ENCODE peak calls at places on chromosomes 2 and 18, in four cellular contexts. One of them, this sample, is unnamed.

GRCh38 chr2:126616606-126617069 is 39.3 kb upstream of the GYPC start:
- DNase-seq in GM23338: no peak
- DNase-seq in fibroblast of the aortic adventitia: no peak
- DNase-seq in GM13977: no peak
- DNase-seq in this sample: no peak

GRCh38 chr2:226137201-226137811 is 662.3 kb downstream of the IRS1 start:
- DNase-seq in GM23338: no peak
- DNase-seq in fibroblast of the aortic adventitia: peak; percentile 53
- DNase-seq in GM13977: no peak
- DNase-seq in this sample: no peak

GRCh38 chr2:72887032-72887835 is at the start of gene SPR:
- DNase-seq in GM23338: peak; percentile 73
- DNase-seq in fibroblast of the aortic adventitia: peak; percentile 45
- DNase-seq in GM13977: peak; percentile 82
- DNase-seq in this sample: peak; percentile 82

GRCh38 chr2:24494415-24494814 is 3.4 kb downstream of the NCOA1 start:
- DNase-seq in GM23338: no peak
- DNase-seq in fibroblast of the aortic adventitia: no peak
- DNase-seq in GM13977: no peak
- DNase-seq in this sample: no peak

GRCh38 chr2:6864251-6864758 is 1.4 kb downstream of the CMPK2 start:
- DNase-seq in GM23338: no peak
- DNase-seq in fibroblast of the aortic adventitia: no peak
- DNase-seq in GM13977: peak; percentile 12
- DNase-seq in this sample: no peak

GRCh38 chr2:63926800-63927199 is 85.1 kb downstream of the UGP2 start:
- DNase-seq in GM23338: peak; percentile 23
- DNase-seq in fibroblast of the aortic adventitia: no peak
- DNase-seq in GM13977: no peak
- DNase-seq in this sample: no peak

GRCh38 chr2:25982273-25982967 is at the start of gene KIF3C:
- DNase-seq in GM23338: peak; percentile 97
- DNase-seq in fibroblast of the aortic adventitia: peak; percentile 59
- DNase-seq in GM13977: peak; percentile 86
- DNase-seq in this sample: peak; percentile 83

GRCh38 chr2:236668531-236668969 is 98.9 kb downstream of the ACKR3 start:
- DNase-seq in GM23338: no peak
- DNase-seq in fibroblast of the aortic adventitia: no peak
- DNase-seq in GM13977: no peak
- DNase-seq in this sample: no peak

GRCh38 chr18:63831080-63831788 is 56.0 kb downstream of the SERPINB7 start:
- DNase-seq in GM23338: no peak
- DNase-seq in fibroblast of the aortic adventitia: no peak
- DNase-seq in GM13977: peak; percentile 13
- DNase-seq in this sample: peak; percentile 19

GRCh38 chr2:170817247-170817998 is 736 bp downstream of the GAD1 start:
- DNase-seq in GM23338: peak; percentile 57
- DNase-seq in fibroblast of the aortic adventitia: peak; percentile 29
- DNase-seq in GM13977: peak; percentile 51
- DNase-seq in this sample: peak; percentile 40

GRCh38 chr2:15050483-15050882 is 418.0 kb downstream of the LRATD1 start:
- DNase-seq in GM23338: no peak
- DNase-seq in fibroblast of the aortic adventitia: no peak
- DNase-seq in GM13977: no peak
- DNase-seq in this sample: no peak

GRCh38 chr2:99488999-99489757 is 639 bp downstream of the REV1 start:
- DNase-seq in GM23338: peak; percentile 62
- DNase-seq in fibroblast of the aortic adventitia: peak; percentile 43
- DNase-seq in GM13977: peak; percentile 84
- DNase-seq in this sample: peak; percentile 85

GRCh38 chr2:104897515-104898184 is 43.7 kb downstream of the POU3F3 start:
- DNase-seq in GM23338: no peak
- DNase-seq in fibroblast of the aortic adventitia: peak; percentile 2
- DNase-seq in GM13977: no peak
- DNase-seq in this sample: no peak

GRCh38 chr18:9565407-9565806 is 49.0 kb downstream of the PPP4R1 start:
- DNase-seq in GM23338: no peak
- DNase-seq in fibroblast of the aortic adventitia: no peak
- DNase-seq in GM13977: no peak
- DNase-seq in this sample: no peak

GRCh38 chr2:118945921-118946320 is 3.9 kb downstream of the MARCO start:
- DNase-seq in GM23338: no peak
- DNase-seq in fibroblast of the aortic adventitia: no peak
- DNase-seq in GM13977: no peak
- DNase-seq in this sample: no peak

GRCh38 chr2:128594953-128595677 is 276.4 kb upstream of the HS6ST1 start:
- DNase-seq in GM23338: no peak
- DNase-seq in fibroblast of the aortic adventitia: no peak
- DNase-seq in GM13977: no peak
- DNase-seq in this sample: no peak

GRCh38 chr2:236848467-236848866 is 237.2 kb upstream of the COPS8 start:
- DNase-seq in GM23338: peak; percentile 31
- DNase-seq in fibroblast of the aortic adventitia: no peak
- DNase-seq in GM13977: no peak
- DNase-seq in this sample: no peak

GRCh38 chr2:66477125-66477842 is 42.4 kb downstream of the MEIS1 start:
- DNase-seq in GM23338: no peak
- DNase-seq in fibroblast of the aortic adventitia: peak; percentile 51
- DNase-seq in GM13977: no peak
- DNase-seq in this sample: no peak

GRCh38 chr18:46010676-46011075 is 43.5 kb upstream of the EPG5 start:
- DNase-seq in GM23338: no peak
- DNase-seq in fibroblast of the aortic adventitia: no peak
- DNase-seq in GM13977: no peak
- DNase-seq in this sample: no peak

GRCh38 chr2:12796617-12797016 is 79.9 kb downstream of the TRIB2 start:
- DNase-seq in GM23338: no peak
- DNase-seq in fibroblast of the aortic adventitia: no peak
- DNase-seq in GM13977: no peak
- DNase-seq in this sample: no peak

GRCh38 chr2:69011611-69012157 is 1.3 kb upstream of the ANTXR1 start:
- DNase-seq in GM23338: peak; percentile 24
- DNase-seq in fibroblast of the aortic adventitia: no peak
- DNase-seq in GM13977: no peak
- DNase-seq in this sample: no peak

GRCh38 chr2:66982766-66983165 is 414.4 kb upstream of the ETAA1 start:
- DNase-seq in GM23338: no peak
- DNase-seq in fibroblast of the aortic adventitia: peak; percentile 19
- DNase-seq in GM13977: no peak
- DNase-seq in this sample: no peak

GRCh38 chr2:118032169-118033013 is 18.5 kb upstream of the CCDC93 start:
- DNase-seq in GM23338: peak; percentile 73
- DNase-seq in fibroblast of the aortic adventitia: peak; percentile 57
- DNase-seq in GM13977: peak; percentile 54
- DNase-seq in this sample: peak; percentile 49

GRCh38 chr2:86274918-86275275 is 62.5 kb downstream of the REEP1 start:
- DNase-seq in GM23338: no peak
- DNase-seq in fibroblast of the aortic adventitia: peak; percentile 21
- DNase-seq in GM13977: peak; percentile 46
- DNase-seq in this sample: peak; percentile 42

GRCh38 chr2:3536682-3537632 is 17.6 kb upstream of the ADI1 start:
- DNase-seq in GM23338: peak; percentile 83
- DNase-seq in fibroblast of the aortic adventitia: peak; percentile 57
- DNase-seq in GM13977: no peak
- DNase-seq in this sample: peak; percentile 61

GRCh38 chr2:201707753-201708152 is 9.3 kb upstream of the MPP4 start:
- DNase-seq in GM23338: no peak
- DNase-seq in fibroblast of the aortic adventitia: peak; percentile 81
- DNase-seq in GM13977: no peak
- DNase-seq in this sample: no peak
- TF ChIP-seq CTCF in GM23338: no peak
- TF ChIP-seq CTCF in fibroblast of the aortic adventitia: peak; percentile 57
- TF ChIP-seq CTCF in GM13977: no peak
- TF ChIP-seq CTCF in this sample: no peak

GRCh38 chr18:57586243-57587049 is at the start of gene FECH:
- DNase-seq in GM23338: peak; percentile 63
- DNase-seq in fibroblast of the aortic adventitia: peak; percentile 67
- DNase-seq in GM13977: peak; percentile 89
- DNase-seq in this sample: peak; percentile 91
- TF ChIP-seq CTCF in GM23338: no peak
- TF ChIP-seq CTCF in fibroblast of the aortic adventitia: no peak
- TF ChIP-seq CTCF in GM13977: no peak
- TF ChIP-seq CTCF in this sample: no peak

DNA sequence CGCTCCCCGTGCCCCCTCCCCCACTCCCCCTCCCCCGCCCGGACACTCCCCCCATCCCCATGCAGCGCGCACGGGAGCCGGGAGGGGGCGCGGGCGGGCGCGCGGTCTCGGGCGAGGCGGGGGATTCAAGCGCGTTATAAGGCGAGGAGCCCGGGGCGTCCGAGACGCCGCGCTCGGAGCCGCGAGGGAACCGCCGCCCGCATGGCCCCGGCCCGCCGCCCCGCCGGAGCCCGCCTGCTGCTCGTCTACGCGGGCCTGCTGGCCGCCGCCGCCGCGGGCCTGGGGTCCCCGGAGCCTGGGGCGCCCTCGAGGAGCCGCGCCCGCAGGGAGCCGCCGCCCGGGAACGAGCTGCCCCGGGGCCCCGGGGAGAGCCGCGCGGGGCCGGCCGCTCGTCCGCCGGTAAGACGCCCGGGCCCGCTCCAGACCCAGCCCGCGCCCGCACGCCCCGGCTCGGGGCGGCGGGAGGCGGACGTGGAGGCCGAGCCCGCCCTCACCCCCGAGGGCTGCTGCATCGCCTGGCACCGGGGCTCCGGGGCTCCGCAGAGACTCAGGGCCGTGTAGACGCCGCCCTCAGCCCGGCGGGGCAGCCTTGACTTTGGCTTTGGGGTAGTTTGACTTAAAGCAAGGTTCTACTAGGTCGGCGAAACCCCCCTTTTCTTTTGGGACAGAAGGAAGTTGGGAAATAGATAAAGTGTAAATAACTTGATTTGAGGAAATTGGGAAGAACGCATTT is at the start of gene ERFE:
- DNase-seq in GM23338: peak; percentile 81
- DNase-seq in fibroblast of the aortic adventitia: no peak
- DNase-seq in GM13977: peak; percentile 85
- DNase-seq in this sample: peak; percentile 85
- TF ChIP-seq CTCF in GM23338: no peak
- TF ChIP-seq CTCF in fibroblast of the aortic adventitia: peak; percentile 49
- TF ChIP-seq CTCF in GM13977: peak; percentile 43
- TF ChIP-seq CTCF in this sample: no peak

GRCh38 chr18:75170916-75171315 is 38.0 kb downstream of the PTGR3 start:
- DNase-seq in GM23338: peak; percentile 19
- DNase-seq in fibroblast of the aortic adventitia: no peak
- DNase-seq in GM13977: no peak
- DNase-seq in this sample: no peak

GRCh38 chr18:75172299-75173124 is 36.4 kb downstream of the PTGR3 start:
- DNase-seq in GM23338: no peak
- DNase-seq in fibroblast of the aortic adventitia: no peak
- DNase-seq in GM13977: no peak
- DNase-seq in this sample: no peak

GRCh38 chr18:75173758-75174157 is 35.2 kb downstream of the PTGR3 start:
- DNase-seq in GM23338: no peak
- DNase-seq in fibroblast of the aortic adventitia: no peak
- DNase-seq in GM13977: no peak
- DNase-seq in this sample: no peak

GRCh38 chr18:75170022-75170789 is 38.7 kb downstream of the PTGR3 start:
- DNase-seq in GM23338: peak; percentile 21
- DNase-seq in fibroblast of the aortic adventitia: no peak
- DNase-seq in GM13977: no peak
- DNase-seq in this sample: no peak

GRCh38 chr18:75173125-75173432 is 35.9 kb downstream of the PTGR3 start:
- DNase-seq in GM23338: peak; percentile 35
- DNase-seq in fibroblast of the aortic adventitia: peak; percentile 2
- DNase-seq in GM13977: peak; percentile 88
- DNase-seq in this sample: peak; percentile 89
- TF ChIP-seq CTCF in GM23338: no peak
- TF ChIP-seq CTCF in fibroblast of the aortic adventitia: peak; percentile 14
- TF ChIP-seq CTCF in GM13977: peak; percentile 39
- TF ChIP-seq CTCF in this sample: peak; percentile 33

GRCh38 chr18:54247488-54248175 is 21.7 kb upstream of the POLI start:
- DNase-seq in GM23338: peak; percentile 42
- DNase-seq in fibroblast of the aortic adventitia: no peak
- DNase-seq in GM13977: no peak
- DNase-seq in this sample: peak; percentile 16
- TF ChIP-seq CTCF in GM23338: no peak
- TF ChIP-seq CTCF in fibroblast of the aortic adventitia: no peak
- TF ChIP-seq CTCF in GM13977: no peak
- TF ChIP-seq CTCF in this sample: no peak

GRCh38 chr2:65070856-65071255 is 14.6 kb downstream of the CEP68 start:
- DNase-seq in GM23338: no peak
- DNase-seq in fibroblast of the aortic adventitia: no peak
- DNase-seq in GM13977: no peak
- DNase-seq in this sample: no peak

GRCh38 chr2:65069425-65069824 is 13.2 kb downstream of the CEP68 start:
- DNase-seq in GM23338: no peak
- DNase-seq in fibroblast of the aortic adventitia: no peak
- DNase-seq in GM13977: no peak
- DNase-seq in this sample: no peak

GRCh38 chr2:65070172-65070830 is 14.1 kb downstream of the CEP68 start:
- DNase-seq in GM23338: no peak
- DNase-seq in fibroblast of the aortic adventitia: peak; percentile 61
- DNase-seq in GM13977: no peak
- DNase-seq in this sample: no peak

GRCh38 chr2:65072181-65072970 is 16.2 kb downstream of the CEP68 start:
- DNase-seq in GM23338: no peak
- DNase-seq in fibroblast of the aortic adventitia: no peak
- DNase-seq in GM13977: no peak
- DNase-seq in this sample: no peak

DNA sequence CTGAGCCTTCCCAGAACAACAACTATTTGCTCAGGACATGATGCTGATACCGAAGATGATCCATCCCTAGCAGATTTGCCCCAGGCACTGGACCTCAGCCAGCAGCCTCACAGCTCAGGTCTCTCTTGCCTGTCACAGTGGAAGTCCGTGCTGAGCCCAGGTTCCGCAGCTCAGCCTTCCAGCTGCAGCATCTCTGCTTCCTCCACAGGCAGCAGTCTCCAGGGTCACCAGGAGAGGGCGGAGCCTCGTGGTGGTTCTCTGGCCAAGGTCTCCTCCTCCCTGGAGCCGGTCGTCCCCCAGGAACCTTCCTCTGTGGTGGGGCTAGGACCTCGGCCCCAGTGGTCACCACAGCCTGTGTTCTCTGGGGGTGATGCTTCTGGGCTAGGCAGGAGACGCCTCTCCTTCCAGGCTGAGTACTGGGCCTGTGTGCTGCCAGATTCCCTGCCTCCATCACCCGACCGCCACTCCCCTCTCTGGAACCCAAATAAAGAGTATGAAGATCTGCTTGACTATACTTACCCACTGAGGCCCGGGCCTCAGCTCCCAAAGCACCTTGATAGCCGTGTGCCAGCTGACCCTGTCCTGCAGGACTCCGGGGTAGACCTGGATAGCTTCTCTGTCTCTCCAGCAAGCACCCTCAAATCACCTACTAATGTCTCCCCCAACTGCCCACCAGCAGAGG is 15.4 kb downstream of the CEP68 start:
- DNase-seq in GM23338: peak; percentile 49
- DNase-seq in fibroblast of the aortic adventitia: no peak
- DNase-seq in GM13977: no peak
- DNase-seq in this sample: no peak
- TF ChIP-seq CTCF in GM23338: peak; percentile 40
- TF ChIP-seq CTCF in fibroblast of the aortic adventitia: peak; percentile 46
- TF ChIP-seq CTCF in GM13977: peak; percentile 25
- TF ChIP-seq CTCF in this sample: no peak